ENCODE peak calls at places on chromosome 10, in four cellular contexts. J is cardiac fibroblast, U is fibroblast of mammary gland, H is IMR-90. W is an unnamed sample.

GRCh38 chr10:121926669-121927360 is 1.0 kb downstream of the ATE1 start:
- DNase-seq in J (peak), U (peak), H (no peak), W (peak)

GRCh38 chr10:43120948-43121290 is 17.3 kb upstream of the CSGALNACT2 start:
- DNase-seq in J (no peak), U (no peak), H (peak), W (no peak)

GRCh38 chr10:52801951-52802350 is 29.4 kb upstream of the MBL2 start:
- DNase-seq in J (peak), U (no peak), H (no peak), W (peak)

GRCh38 chr10:50322075-50322474 is 70.8 kb upstream of the ASAH2 start:
- DNase-seq in J (peak), U (peak), H (peak), W (peak)

GRCh38 chr10:88092975-88093374 is 229.6 kb downstream of the PTEN start:
- DNase-seq in J (no peak), U (no peak), H (no peak), W (no peak)

GRCh38 chr10:121578298-121578697 is 19.9 kb downstream of the FGFR2 start:
- DNase-seq in J (no peak), U (no peak), H (no peak), W (no peak)

GRCh38 chr10:45461034-45461433 is 87.0 kb downstream of the ALOX5 start:
- DNase-seq in J (no peak), U (no peak), H (peak), W (no peak)

GRCh38 chr10:130805635-130806030 is 505.9 kb downstream of the TCERG1L start:
- DNase-seq in J (no peak), U (no peak), H (no peak), W (no peak)

GRCh38 chr10:34178756-34179155 is 636.3 kb downstream of the PARD3 start:
- DNase-seq in J (no peak), U (peak), H (no peak), W (no peak)

GRCh38 chr10:113020838-113021237 is 70.8 kb downstream of the TCF7L2 start:
- DNase-seq in J (no peak), U (no peak), H (no peak), W (no peak)

GRCh38 chr10:86113501-86113900 is 253.1 kb downstream of the GRID1 start:
- DNase-seq in J (no peak), U (no peak), H (no peak), W (no peak)

GRCh38 chr10:92692697-92693533 is 3.2 kb downstream of the HHEX start:
- DNase-seq in J (no peak), U (no peak), H (no peak), W (no peak)

GRCh38 chr10:17113889-17114288 is 15.7 kb downstream of the CUBN start:
- DNase-seq in J (peak), U (peak), H (peak), W (peak)

GRCh38 chr10:18610517-18610916 is 40.9 kb downstream of the NSUN6 start:
- DNase-seq in J (peak), U (peak), H (peak), W (peak)

GRCh38 chr10:67665491-67665890 is 30.5 kb downstream of the CTNNA3 start:
- DNase-seq in J (no peak), U (no peak), H (no peak), W (peak)

GRCh38 chr10:32865170-32865569 is 92.9 kb downstream of the ITGB1 start:
- DNase-seq in J (no peak), U (no peak), H (no peak), W (no peak)

GRCh38 chr10:125156196-125156595 is 4.2 kb downstream of the CTBP2 start:
- DNase-seq in J (no peak), U (no peak), H (no peak), W (no peak)

GRCh38 chr10:65194131-65194530 is 1672.9 kb downstream of the REEP3 start:
- DNase-seq in J (peak), U (no peak), H (no peak), W (peak)

GRCh38 chr10:115851689-115852088 is 421.3 kb downstream of the GFRA1 start:
- DNase-seq in J (no peak), U (no peak), H (no peak), W (no peak)

GRCh38 chr10:61836233-61836887 is 65.1 kb upstream of the ARID5B start:
- DNase-seq in J (peak), U (no peak), H (no peak), W (no peak)

GRCh38 chr10:119395287-119396007 is 147.1 kb downstream of the RGS10 start:
- DNase-seq in J (peak), U (peak), H (peak), W (no peak)

GRCh38 chr10:11478807-11479206 is 132.6 kb downstream of the USP6NL start:
- DNase-seq in J (no peak), U (no peak), H (no peak), W (no peak)

GRCh38 chr10:59877191-59877671 is 29.1 kb downstream of the CCDC6 start:
- DNase-seq in J (no peak), U (peak), H (peak), W (peak)

GRCh38 chr10:61283066-61283465 is 170.1 kb downstream of the TMEM26 start:
- DNase-seq in J (no peak), U (peak), H (peak), W (no peak)

GRCh38 chr10:12489806-12490205 is 140.5 kb downstream of the CAMK1D start:
- DNase-seq in J (no peak), U (no peak), H (no peak), W (no peak)

GRCh38 chr10:96721207-96721572 is 876 bp upstream of the PIK3AP1 start:
- DNase-seq in J (no peak), U (no peak), H (no peak), W (no peak)

GRCh38 chr10:71832967-71833366 is 18.1 kb downstream of the PSAP start:
- DNase-seq in J (no peak), U (no peak), H (no peak), W (no peak)

GRCh38 chr10:79380125-79380917 is 33.1 kb downstream of the PPIF start:
- DNase-seq in J (peak), U (peak), H (peak), W (peak)

GRCh38 chr10:80126876-80127275 is 5.7 kb upstream of the PLAC9 start:
- DNase-seq in J (no peak), U (no peak), H (no peak), W (no peak)

GRCh38 chr10:23918090-23918704 is 290.7 kb upstream of the KIAA1217 start:
- DNase-seq in J (no peak), U (no peak), H (no peak), W (no peak)

GRCh38 chr10:61899997-61900828 is 1.3 kb upstream of the ARID5B start:
- DNase-seq in J (peak), U (peak), H (peak), W (peak)

GRCh38 chr10:94549221-94549620 is 3.6 kb downstream of the HELLS start:
- DNase-seq in J (no peak), U (no peak), H (no peak), W (no peak)

GRCh38 chr10:44030132-44030531 is 354.8 kb downstream of the CXCL12 start:
- DNase-seq in J (no peak), U (no peak), H (no peak), W (no peak)

GRCh38 chr10:132313305-132313704 is 5.6 kb upstream of the STK32C start:
- DNase-seq in J (no peak), U (no peak), H (no peak), W (no peak)

GRCh38 chr10:132313865-132314264 is 6.1 kb upstream of the STK32C start:
- DNase-seq in J (no peak), U (no peak), H (no peak), W (no peak)

GRCh38 chr10:132310701-132311337 is 3.1 kb upstream of the STK32C start:
- DNase-seq in J (no peak), U (no peak), H (no peak), W (peak)

GRCh38 chr10:132311338-132311939 is 3.7 kb upstream of the STK32C start:
- DNase-seq in J (no peak), U (no peak), H (no peak), W (no peak)

DNA sequence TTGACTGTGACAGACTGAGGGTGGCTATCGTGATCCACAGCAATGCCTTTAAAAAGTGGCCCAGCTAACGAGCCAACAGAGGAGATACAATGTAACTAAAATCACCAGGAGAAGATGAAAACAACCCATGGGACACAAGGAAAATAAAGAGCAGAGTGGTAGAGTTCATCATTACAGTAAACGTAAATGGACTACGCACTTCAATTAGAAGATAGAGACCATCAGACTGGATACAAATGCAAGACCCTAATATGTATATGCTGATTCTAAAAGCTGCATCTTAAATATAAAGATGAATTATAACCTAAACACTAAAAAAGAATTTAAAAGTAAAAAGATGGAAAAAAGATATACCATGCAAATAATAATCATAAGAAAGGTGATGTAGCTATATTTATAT is 6.6 kb upstream of the STK32C start:
- DNase-seq in J (no peak), U (no peak), H (no peak), W (no peak)
- TF ChIP-seq CTCF in J (no peak), U (no peak), H (no peak), W (no peak)

GRCh38 chr10:102410427-102411073 is 8.0 kb downstream of the PSD start:
- DNase-seq in J (peak), U (no peak), H (no peak), W (no peak)
- H3K4me3 ChIP-seq in J (peak), U (peak), H (peak), W (peak)

GRCh38 chr10:103905441-103905840 is 12.5 kb downstream of the STN1 start:
- DNase-seq in J (no peak), U (no peak), H (no peak), W (no peak)

GRCh38 chr10:103897241-103897774 is 20.7 kb downstream of the STN1 start:
- DNase-seq in J (no peak), U (peak), H (no peak), W (no peak)

GRCh38 chr10:103896225-103896624 is 21.8 kb downstream of the STN1 start:
- DNase-seq in J (no peak), U (peak), H (peak), W (no peak)

GRCh38 chr10:103895458-103896186 is 22.4 kb downstream of the STN1 start:
- DNase-seq in J (peak), U (peak), H (peak), W (peak)

GRCh38 chr10:103901299-103901698 is 16.7 kb downstream of the STN1 start:
- DNase-seq in J (no peak), U (no peak), H (no peak), W (no peak)
- TF ChIP-seq CTCF in J (no peak), U (no peak), H (no peak), W (no peak)

DNA sequence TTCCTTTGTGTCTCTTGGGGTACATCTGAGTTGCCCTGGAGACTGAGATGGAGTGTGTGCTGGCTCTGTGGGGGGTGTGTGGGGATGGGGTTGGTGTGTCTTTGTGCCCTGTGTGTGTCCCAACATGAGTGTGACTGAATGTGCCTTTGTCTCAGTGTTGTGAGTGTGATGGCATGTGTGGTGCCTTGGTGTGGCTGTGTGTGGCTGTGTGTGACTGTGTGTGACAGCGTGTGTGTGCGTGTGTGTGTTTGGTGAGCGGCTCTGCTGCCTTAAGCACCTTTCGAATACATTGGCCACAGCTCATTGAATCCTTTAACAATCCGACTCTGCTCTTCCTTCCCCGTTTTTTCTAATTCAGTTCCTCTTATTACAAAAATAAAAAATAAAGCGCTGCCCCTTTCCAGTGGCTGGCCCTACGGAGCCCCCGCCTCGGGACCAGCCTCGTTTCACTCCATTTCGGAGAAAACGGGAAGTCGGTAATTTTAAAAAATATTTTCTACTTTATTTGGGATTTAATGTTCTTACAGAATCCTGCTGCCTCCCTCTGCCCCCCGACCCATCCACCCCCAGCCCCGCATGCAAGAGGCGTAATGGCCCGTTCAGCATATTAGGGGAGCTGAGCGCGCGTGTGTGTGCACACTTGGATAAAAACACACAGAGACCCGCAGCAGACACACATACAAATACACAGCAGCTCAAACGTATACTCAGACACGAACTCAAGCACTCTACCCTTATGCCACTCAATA is 35.5 kb downstream of the HIF1AN start:
- DNase-seq in J (no peak), U (no peak), H (no peak), W (no peak)
- H3K4me3 ChIP-seq in J (no peak), U (no peak), H (no peak), W (no peak)

DNA sequence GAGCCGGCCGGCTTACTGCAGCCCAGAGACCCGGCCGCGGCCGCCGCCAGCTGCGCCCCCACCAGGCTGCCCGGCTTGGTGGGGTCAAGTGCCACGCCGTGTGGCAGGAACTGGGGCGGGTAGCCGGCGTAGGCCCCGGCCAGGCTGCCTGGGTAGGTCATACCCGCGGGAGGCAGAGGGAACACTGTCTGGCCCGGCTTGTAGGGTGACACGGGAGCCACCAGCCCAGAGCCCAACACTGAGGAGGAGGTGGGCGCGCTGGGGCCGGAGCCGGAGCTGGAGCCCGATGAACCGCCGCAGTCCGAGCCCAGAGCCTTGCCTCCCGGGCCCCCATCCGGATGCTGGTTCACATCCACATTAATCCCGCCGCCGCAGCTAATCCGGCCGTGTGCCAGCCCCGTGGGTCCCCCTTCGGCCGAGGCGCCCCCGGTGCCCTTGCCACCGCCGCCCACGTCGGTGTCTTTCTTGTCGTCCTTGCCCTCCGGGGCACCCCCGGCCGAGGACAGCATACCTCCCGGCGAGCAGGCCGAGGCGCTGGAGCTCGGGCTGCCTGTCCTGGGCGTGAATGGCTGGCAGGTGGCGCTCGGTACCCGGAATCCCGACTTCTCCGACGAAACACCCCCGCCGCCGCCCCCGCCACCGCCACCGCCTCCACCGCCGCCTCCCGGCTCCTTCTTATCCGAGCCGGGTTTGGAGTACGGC is 2.0 kb downstream of the ZNF503 start:
- DNase-seq in J (peak), U (peak), H (peak), W (peak)
- TF ChIP-seq CTCF in J (peak), U (peak), H (peak), W (peak)

GRCh38 chr10:2949221-2949947 is 118.0 kb upstream of the PFKP start:
- DNase-seq in J (no peak), U (no peak), H (no peak), W (no peak)
- H3K4me3 ChIP-seq in J (no peak), U (no peak), H (no peak), W (no peak)

GRCh38 chr10:106278385-106278784 is 886.1 kb downstream of the SORCS1 start:
- DNase-seq in J (peak), U (no peak), H (no peak), W (no peak)
- TF ChIP-seq CTCF in J (no peak), U (no peak), H (no peak), W (no peak)

GRCh38 chr10:132551093-132551807 is 13.7 kb downstream of the INPP5A start:
- DNase-seq in J (no peak), U (no peak), H (no peak), W (no peak)
- H3K4me3 ChIP-seq in J (no peak), U (no peak), H (no peak), W (no peak)

W was measured in epithelial cell of esophagus.